ENCODE peak calls at places on chromosomes 2 and 18, in ten cellular contexts. G, W, Q, X, Y, O, R, M, L and T are unnamed samples.
A peak's percentile ranks its signal among the peaks of the same experiment; 100 is the strongest.

GRCh38 chr2:96142217-96143113 is 2.8 kb downstream of the DUSP2 start:
- DNase-seq in W (peak; percentile 79), O (no peak), Y (no peak), G (peak; percentile 60), M (peak; percentile 71), Q (no peak), R (no peak), X (peak; percentile 70), L (peak; percentile 86), T (no peak)

GRCh38 chr2:11348209-11348749 is 3.8 kb upstream of the ROCK2 start:
- DNase-seq in Q (no peak), R (no peak), Y (peak; percentile 72), M (no peak), L (no peak), X (no peak), W (no peak), O (no peak), G (no peak), T (no peak)

GRCh38 chr2:111705206-111705605 is 178.8 kb downstream of the ANAPC1 start:
- DNase-seq in R (no peak), W (no peak), X (peak; percentile 95), L (no peak), M (no peak), G (no peak), Q (no peak), O (no peak), Y (no peak), T (no peak)

GRCh38 chr18:53819174-53819573 is 405.3 kb downstream of the MBD2 start:
- DNase-seq in R (no peak), M (no peak), W (no peak), Y (no peak), O (no peak), L (no peak), G (no peak), X (no peak), Q (no peak), T (no peak)

GRCh38 chr2:218284106-218284811 is 8.0 kb downstream of the TMBIM1 start:
- DNase-seq in G (no peak), M (no peak), X (no peak), L (no peak), O (no peak), Q (peak; percentile 82), R (no peak), Y (peak; percentile 71), W (peak; percentile 33), T (no peak)

GRCh38 chr2:160334028-160334729 is 134.1 kb upstream of the ITGB6 start:
- DNase-seq in X (no peak), O (no peak), Q (peak; percentile 71), G (no peak), Y (no peak), R (no peak), L (no peak), W (no peak), M (no peak), T (no peak)

GRCh38 chr2:23390152-23390551 is 5.2 kb downstream of the KLHL29 start:
- DNase-seq in M (no peak), Y (no peak), W (no peak), Q (peak; percentile 17), R (no peak), G (no peak), O (no peak), X (no peak), L (no peak), T (no peak)

GRCh38 chr2:134943540-134943939 is 24.9 kb downstream of the CCNT2 start:
- DNase-seq in W (no peak), X (peak; percentile 22), M (no peak), Q (no peak), O (no peak), L (peak; percentile 10), R (no peak), G (no peak), Y (no peak), T (no peak)

GRCh38 chr18:79507546-79508480 is 112.1 kb downstream of the NFATC1 start:
- DNase-seq in G (peak; percentile 41), W (peak; percentile 9), R (no peak), Q (peak; percentile 53), M (no peak), L (no peak), X (no peak), Y (peak; percentile 67), O (no peak), T (no peak)

GRCh38 chr2:13682878-13683277 is 949.6 kb upstream of the LRATD1 start:
- DNase-seq in M (peak; percentile 30), R (no peak), L (no peak), X (no peak), G (no peak), O (no peak), Q (peak; percentile 59), Y (peak; percentile 77), W (no peak), T (no peak)

GRCh38 chr2:172535119-172535518 is 20.8 kb upstream of the PDK1 start:
- DNase-seq in Q (no peak), L (no peak), X (no peak), R (no peak), W (no peak), M (no peak), Y (no peak), O (no peak), G (no peak), T (no peak)

GRCh38 chr2:230706053-230706498 is 6.6 kb upstream of the CAB39 start:
- DNase-seq in O (no peak), X (no peak), R (no peak), Y (peak; percentile 50), M (no peak), Q (no peak), G (no peak), L (no peak), W (no peak), T (no peak)

DNA sequence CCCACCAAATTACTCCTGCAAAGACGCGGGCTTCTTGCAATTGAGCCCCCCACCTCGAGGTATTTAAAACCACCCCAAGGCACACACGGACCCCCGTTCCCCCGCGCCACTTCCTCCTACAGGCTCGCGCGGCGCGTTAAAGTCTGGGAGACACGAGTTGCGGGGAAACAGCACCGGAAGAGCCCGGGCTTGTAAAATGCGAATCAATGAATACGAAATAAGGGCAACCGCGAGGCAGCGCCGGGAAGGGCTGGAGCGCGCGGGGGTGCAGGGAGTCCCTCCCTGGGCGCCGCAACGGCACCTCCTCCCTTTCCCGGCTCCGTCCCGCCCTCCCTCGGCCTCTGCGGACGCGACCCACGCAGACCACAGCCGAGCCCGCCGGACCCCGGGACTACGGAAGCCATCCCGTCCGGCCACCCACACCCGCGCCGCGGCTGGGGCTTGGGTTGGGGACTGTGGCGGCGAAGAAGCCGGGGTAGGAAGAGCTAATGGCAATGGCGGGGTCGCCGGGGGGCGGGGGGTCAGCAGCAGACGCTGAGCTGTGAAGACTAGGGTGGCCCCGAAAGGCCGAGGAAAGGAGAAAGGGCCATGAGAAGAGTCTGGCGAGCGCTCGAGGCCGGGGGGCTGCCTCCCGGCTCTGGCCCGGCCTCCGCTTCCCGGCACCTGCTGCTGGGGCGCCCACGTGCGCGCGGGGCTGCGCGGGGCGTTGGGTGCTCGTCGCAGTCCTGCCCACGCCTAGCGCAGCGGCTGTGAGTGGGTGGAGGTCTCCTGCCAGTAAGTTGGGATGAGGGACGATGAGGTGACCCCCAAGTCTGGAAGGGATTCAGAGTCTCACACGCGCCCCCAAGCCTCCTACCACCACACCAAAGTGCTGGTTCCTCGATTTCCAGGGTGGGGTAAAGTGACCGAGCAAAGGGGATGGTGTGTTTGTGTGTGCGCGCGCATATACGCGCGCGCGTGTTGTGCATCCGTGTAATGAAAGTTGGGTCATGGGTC is 1.2 kb upstream of the NETO1 start:
- DNase-seq in G (no peak), L (no peak), X (no peak), W (no peak), Q (no peak), O (peak; percentile 44), Y (no peak), M (peak; percentile 50), R (peak; percentile 18), T (no peak)
- H3K4me3 ChIP-seq in G (no peak overlapping the region), L (peak overlapping the region; percentile 22), X (no peak overlapping the region), W (no peak overlapping the region), Q (no peak overlapping the region), O (peak overlapping the region; percentile 51), Y (peak overlapping the region; percentile 21), M (peak overlapping the region; percentile 89), R (peak overlapping the region; percentile 88), T (no peak overlapping the region)

DNA sequence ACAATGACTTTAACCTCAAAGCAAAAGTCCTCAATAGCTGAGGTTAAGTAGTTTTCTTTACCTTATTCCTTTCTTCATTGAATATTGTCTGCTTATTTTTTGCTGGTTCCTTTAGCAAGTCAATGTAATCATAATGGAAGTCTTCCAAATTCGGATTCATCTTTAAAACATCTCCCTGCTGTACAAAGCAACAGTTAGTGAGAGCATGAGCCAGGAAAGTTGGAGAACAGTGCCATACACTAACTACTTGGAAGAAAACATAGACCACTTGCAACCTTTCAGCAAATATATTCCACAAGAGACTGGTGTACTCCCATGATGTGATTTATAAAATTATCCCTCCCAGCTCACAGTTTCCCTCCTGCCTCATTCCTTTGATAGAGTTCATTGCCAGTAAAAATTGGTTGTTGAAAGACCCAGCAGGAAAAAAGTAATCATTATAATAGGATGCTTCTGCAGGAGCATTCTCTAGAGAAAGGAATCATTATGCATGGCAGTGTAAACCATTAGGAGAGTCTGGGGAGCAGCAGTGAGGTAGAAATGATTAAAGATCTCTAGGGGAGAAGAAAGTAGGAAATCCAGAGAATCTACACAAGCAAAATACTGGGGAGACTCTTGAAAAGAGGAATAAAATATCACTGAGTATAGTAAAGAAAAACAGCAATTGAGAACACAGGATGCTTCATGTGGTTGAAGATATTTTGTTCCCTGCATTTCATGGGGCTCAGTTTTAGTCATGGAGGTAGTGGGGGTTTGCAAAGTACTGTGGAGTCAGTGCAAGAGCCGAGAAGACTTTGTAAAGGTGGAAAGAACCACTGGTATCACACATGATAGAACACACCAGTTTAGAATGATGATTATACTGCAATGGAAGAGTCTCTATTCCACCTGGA is 38.6 kb upstream of the TTN start:
- DNase-seq in W (no peak), G (no peak), X (no peak), L (no peak), O (no peak), R (no peak), Y (no peak), Q (peak; percentile 88), M (no peak), T (no peak)
- H3K36me3 ChIP-seq in W (no peaks in the 10 kb centered on the region), G (peaks cover 22% of the 10 kb centered on the region), X (no peaks in the 10 kb centered on the region), L (no peaks in the 10 kb centered on the region), O (no peaks in the 10 kb centered on the region), R (no peaks in the 10 kb centered on the region), Y (no peaks in the 10 kb centered on the region), Q (no peaks in the 10 kb centered on the region), M (no peaks in the 10 kb centered on the region), T (no peaks in the 10 kb centered on the region)

GRCh38 chr18:45837283-45838070 is 12.0 kb downstream of the SIGLEC15 start:
- DNase-seq in Y (peak; percentile 60), R (peak; percentile 43), L (no peak), O (peak; percentile 53), G (no peak), X (no peak), Q (peak; percentile 58), W (no peak), M (peak; percentile 89), T (no peak)
- H3K4me3 ChIP-seq in Y (peak overlapping the region; percentile 38), R (peak overlapping the region; percentile 81), L (no peak overlapping the region), O (peak overlapping the region; percentile 15), G (peak overlapping the region; percentile 36), X (no peak overlapping the region), Q (no peak overlapping the region), W (no peak overlapping the region), M (peak overlapping the region; percentile 50), T (no peak overlapping the region)

DNA sequence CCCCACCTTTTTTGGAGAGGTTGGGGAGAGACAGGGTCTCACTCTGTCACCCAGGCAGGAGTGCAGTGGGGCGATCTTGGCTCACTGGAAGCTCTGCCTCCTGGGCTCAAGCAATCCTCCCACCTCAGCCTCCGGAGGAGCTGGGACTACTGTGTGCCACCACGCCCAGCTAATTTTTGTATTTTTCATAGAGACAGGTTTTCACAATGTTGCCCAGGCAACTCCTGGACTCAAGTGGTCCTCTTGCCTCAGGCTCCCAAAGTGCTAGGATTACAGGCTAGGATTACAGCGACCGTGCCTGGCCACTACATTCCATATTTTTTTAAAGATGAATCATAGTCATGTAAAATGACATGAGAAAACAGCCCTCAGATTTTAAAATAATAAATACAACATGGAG is 32.4 kb downstream of the CWC22 start:
- DNase-seq in X (no peak), Y (no peak), Q (no peak), O (no peak), W (no peak), G (no peak), L (no peak), M (no peak), R (no peak), T (peak; percentile 7)
- H3K36me3 ChIP-seq in X (peaks cover 75% of the 10 kb centered on the region), Y (peaks cover 80% of the 10 kb centered on the region), Q (no peaks in the 10 kb centered on the region), O (peaks cover 51% of the 10 kb centered on the region), W (peaks cover 69% of the 10 kb centered on the region), G (peaks cover 34% of the 10 kb centered on the region), L (peaks cover 3% of the 10 kb centered on the region), M (peaks cover 17% of the 10 kb centered on the region), R (peaks cover 91% of the 10 kb centered on the region), T (peaks cover 28% of the 10 kb centered on the region)